ENCODE peak calls at places on chromosomes 3 and 15, in seven cellular contexts. One of them, this sample, is unnamed.

GRCh38 chr3:4996223-4996765 is 17.1 kb downstream of the BHLHE40 start:
- DNase-seq in SHP77: no peak
- DNase-seq in GM04504: no peak
- DNase-seq in stimulated activated CD4-positive, alpha-beta T cell treated with anti-CD3 and anti-CD28 coated beads, Interleukin-4, amount 100 ng/mL, for 48 hours: no peak
- DNase-seq in HTR-8/SVneo: no peak
- DNase-seq in HFF-Myc: no peak
- DNase-seq in pons: no peak
- DNase-seq in this sample: peak

GRCh38 chr3:195760345-195760983 is 39.7 kb downstream of the MUC20 start:
- DNase-seq in SHP77: no peak
- DNase-seq in GM04504: no peak
- DNase-seq in stimulated activated CD4-positive, alpha-beta T cell treated with anti-CD3 and anti-CD28 coated beads, Interleukin-4, amount 100 ng/mL, for 48 hours: no peak
- DNase-seq in HTR-8/SVneo: no peak
- DNase-seq in HFF-Myc: no peak
- DNase-seq in pons: peak
- DNase-seq in this sample: no peak

GRCh38 chr3:149363053-149363452 is 14.4 kb downstream of the TM4SF1 start:
- DNase-seq in SHP77: no peak
- DNase-seq in GM04504: peak
- DNase-seq in stimulated activated CD4-positive, alpha-beta T cell treated with anti-CD3 and anti-CD28 coated beads, Interleukin-4, amount 100 ng/mL, for 48 hours: no peak
- DNase-seq in HTR-8/SVneo: no peak
- DNase-seq in HFF-Myc: no peak
- DNase-seq in pons: no peak
- DNase-seq in this sample: no peak

GRCh38 chr3:119524931-119525662 is 26.8 kb downstream of the TIMMDC1 start:
- DNase-seq in SHP77: no peak
- DNase-seq in GM04504: no peak
- DNase-seq in stimulated activated CD4-positive, alpha-beta T cell treated with anti-CD3 and anti-CD28 coated beads, Interleukin-4, amount 100 ng/mL, for 48 hours: no peak
- DNase-seq in HTR-8/SVneo: no peak
- DNase-seq in HFF-Myc: no peak
- DNase-seq in pons: peak
- DNase-seq in this sample: no peak

GRCh38 chr3:64138046-64138445 is 87.2 kb downstream of the PRICKLE2 start:
- DNase-seq in SHP77: no peak
- DNase-seq in GM04504: no peak
- DNase-seq in stimulated activated CD4-positive, alpha-beta T cell treated with anti-CD3 and anti-CD28 coated beads, Interleukin-4, amount 100 ng/mL, for 48 hours: no peak
- DNase-seq in HTR-8/SVneo: no peak
- DNase-seq in HFF-Myc: no peak
- DNase-seq in pons: no peak
- DNase-seq in this sample: no peak

GRCh38 chr3:64459711-64460110 is 228.1 kb downstream of the ADAMTS9 start:
- DNase-seq in SHP77: no peak
- DNase-seq in GM04504: peak
- DNase-seq in stimulated activated CD4-positive, alpha-beta T cell treated with anti-CD3 and anti-CD28 coated beads, Interleukin-4, amount 100 ng/mL, for 48 hours: no peak
- DNase-seq in HTR-8/SVneo: no peak
- DNase-seq in HFF-Myc: no peak
- DNase-seq in pons: no peak
- DNase-seq in this sample: no peak

GRCh38 chr3:13113346-13114335 is 40.4 kb upstream of the IQSEC1 start:
- DNase-seq in SHP77: no peak
- DNase-seq in GM04504: no peak
- DNase-seq in stimulated activated CD4-positive, alpha-beta T cell treated with anti-CD3 and anti-CD28 coated beads, Interleukin-4, amount 100 ng/mL, for 48 hours: no peak
- DNase-seq in HTR-8/SVneo: no peak
- DNase-seq in HFF-Myc: no peak
- DNase-seq in pons: no peak
- DNase-seq in this sample: no peak

GRCh38 chr3:112763258-112763657 is 83.4 kb downstream of the CD200R1L start:
- DNase-seq in SHP77: no peak
- DNase-seq in GM04504: no peak
- DNase-seq in stimulated activated CD4-positive, alpha-beta T cell treated with anti-CD3 and anti-CD28 coated beads, Interleukin-4, amount 100 ng/mL, for 48 hours: no peak
- DNase-seq in HTR-8/SVneo: no peak
- DNase-seq in HFF-Myc: no peak
- DNase-seq in pons: no peak
- DNase-seq in this sample: no peak

GRCh38 chr15:62141643-62142588 is 23.2 kb downstream of the C2CD4B start:
- DNase-seq in SHP77: no peak
- DNase-seq in GM04504: no peak
- DNase-seq in stimulated activated CD4-positive, alpha-beta T cell treated with anti-CD3 and anti-CD28 coated beads, Interleukin-4, amount 100 ng/mL, for 48 hours: no peak
- DNase-seq in HTR-8/SVneo: no peak
- DNase-seq in HFF-Myc: no peak
- DNase-seq in pons: no peak
- DNase-seq in this sample: no peak

GRCh38 chr3:9869955-9870354 is 10.1 kb downstream of the CIDEC start:
- DNase-seq in SHP77: no peak
- DNase-seq in GM04504: no peak
- DNase-seq in stimulated activated CD4-positive, alpha-beta T cell treated with anti-CD3 and anti-CD28 coated beads, Interleukin-4, amount 100 ng/mL, for 48 hours: no peak
- DNase-seq in HTR-8/SVneo: no peak
- DNase-seq in HFF-Myc: no peak
- DNase-seq in pons: no peak
- DNase-seq in this sample: no peak

GRCh38 chr15:55740981-55741591 is 1.9 kb downstream of the PRTG start:
- DNase-seq in SHP77: no peak
- DNase-seq in GM04504: no peak
- DNase-seq in stimulated activated CD4-positive, alpha-beta T cell treated with anti-CD3 and anti-CD28 coated beads, Interleukin-4, amount 100 ng/mL, for 48 hours: no peak
- DNase-seq in HTR-8/SVneo: no peak
- DNase-seq in HFF-Myc: no peak
- DNase-seq in pons: no peak
- DNase-seq in this sample: peak

GRCh38 chr15:35481992-35482391 is 64.0 kb downstream of the DPH6 start:
- DNase-seq in SHP77: no peak
- DNase-seq in GM04504: peak
- DNase-seq in stimulated activated CD4-positive, alpha-beta T cell treated with anti-CD3 and anti-CD28 coated beads, Interleukin-4, amount 100 ng/mL, for 48 hours: no peak
- DNase-seq in HTR-8/SVneo: peak
- DNase-seq in HFF-Myc: peak
- DNase-seq in pons: no peak
- DNase-seq in this sample: peak

GRCh38 chr3:113021471-113021870 is 30.7 kb downstream of the GTPBP8 start:
- DNase-seq in SHP77: no peak
- DNase-seq in GM04504: no peak
- DNase-seq in stimulated activated CD4-positive, alpha-beta T cell treated with anti-CD3 and anti-CD28 coated beads, Interleukin-4, amount 100 ng/mL, for 48 hours: no peak
- DNase-seq in HTR-8/SVneo: no peak
- DNase-seq in HFF-Myc: no peak
- DNase-seq in pons: no peak
- DNase-seq in this sample: no peak

GRCh38 chr15:83504365-83504764 is 57.2 kb downstream of the SH3GL3 start:
- DNase-seq in SHP77: no peak
- DNase-seq in GM04504: no peak
- DNase-seq in stimulated activated CD4-positive, alpha-beta T cell treated with anti-CD3 and anti-CD28 coated beads, Interleukin-4, amount 100 ng/mL, for 48 hours: no peak
- DNase-seq in HTR-8/SVneo: no peak
- DNase-seq in HFF-Myc: no peak
- DNase-seq in pons: no peak
- DNase-seq in this sample: no peak

GRCh38 chr3:122014741-122015140 is 7.3 kb downstream of the ILDR1 start:
- DNase-seq in SHP77: no peak
- DNase-seq in GM04504: no peak
- DNase-seq in stimulated activated CD4-positive, alpha-beta T cell treated with anti-CD3 and anti-CD28 coated beads, Interleukin-4, amount 100 ng/mL, for 48 hours: no peak
- DNase-seq in HTR-8/SVneo: no peak
- DNase-seq in HFF-Myc: no peak
- DNase-seq in pons: no peak
- DNase-seq in this sample: no peak

GRCh38 chr3:101038393-101038792 is 45.2 kb upstream of the ABI3BP start:
- DNase-seq in SHP77: no peak
- DNase-seq in GM04504: peak
- DNase-seq in stimulated activated CD4-positive, alpha-beta T cell treated with anti-CD3 and anti-CD28 coated beads, Interleukin-4, amount 100 ng/mL, for 48 hours: no peak
- DNase-seq in HTR-8/SVneo: no peak
- DNase-seq in HFF-Myc: no peak
- DNase-seq in pons: no peak
- DNase-seq in this sample: no peak

This sample was measured in erythroblast.